ENCODE peak calls at places on chromosomes 7 and 10, in ten cellular contexts. K is AG20443; H is WERI-Rb-1; D is cardiac muscle cell; C is activated naive CD4-positive, alpha-beta T cell; A is activated CD4-positive, alpha-beta T cell treated with anti-CD3 and anti-CD28 coated beads, Interleukin-2, amount 10 ng/mL, durations not matched to agents 7 days and 5 days; Y is AML-193; U is adipocyte; X is caudate nucleus; G is right lobe of liver. W is an unnamed sample.

GRCh38 chr10:44591911-44592310 is 207.0 kb upstream of the CXCL12 start:
- DNase-seq in K (no peak), H (no peak), D (no peak), C (no peak), A (no peak), Y (no peak), U (no peak), X (no peak), G (no peak), W (no peak)

GRCh38 chr7:137342340-137342739 is 1.2 kb downstream of the PTN start:
- DNase-seq in K (peak), H (no peak), D (no peak), C (no peak), A (no peak), Y (no peak), U (peak), X (no peak), G (no peak), W (no peak)

GRCh38 chr10:8633909-8634308 is 579.4 kb downstream of the GATA3 start:
- DNase-seq in K (no peak), H (no peak), D (no peak), C (no peak), A (no peak), Y (no peak), U (no peak), X (no peak), G (no peak), W (no peak)

GRCh38 chr10:9254353-9254752 is 1199.9 kb downstream of the GATA3 start:
- DNase-seq in K (peak), H (no peak), D (no peak), C (no peak), A (no peak), Y (no peak), U (peak), X (no peak), G (no peak), W (peak)

GRCh38 chr10:88557659-88558058 is 25.5 kb downstream of the RNLS start:
- DNase-seq in K (peak), H (no peak), D (peak), C (no peak), A (no peak), Y (no peak), U (peak), X (no peak), G (no peak), W (peak)

GRCh38 chr7:130932088-130932487 is 198.1 kb upstream of the KLF14 start:
- DNase-seq in K (no peak), H (no peak), D (no peak), C (no peak), A (no peak), Y (no peak), U (no peak), X (no peak), G (no peak), W (no peak)

GRCh38 chr7:115782716-115783460 is 247.7 kb downstream of the TFEC start:
- DNase-seq in K (no peak), H (peak), D (peak), C (no peak), A (no peak), Y (no peak), U (peak), X (no peak), G (no peak), W (peak)

GRCh38 chr10:68099736-68100135 is 9.6 kb upstream of the MYPN start:
- DNase-seq in K (peak), H (no peak), D (peak), C (no peak), A (no peak), Y (no peak), U (peak), X (no peak), G (no peak), W (peak)

GRCh38 chr10:118543714-118544400 is 51.6 kb downstream of the PRLHR start:
- DNase-seq in K (peak), H (peak), D (peak), C (peak), A (peak), Y (peak), U (peak), X (no peak), G (peak), W (peak)

GRCh38 chr7:44320141-44320540 is 5.3 kb downstream of the CAMK2B start:
- DNase-seq in K (no peak), H (no peak), D (no peak), C (no peak), A (no peak), Y (no peak), U (no peak), X (no peak), G (no peak), W (no peak)

GRCh38 chr10:117284726-117285494 is 44.0 kb downstream of the SLC18A2 start:
- DNase-seq in K (no peak), H (no peak), D (no peak), C (no peak), A (no peak), Y (no peak), U (no peak), X (no peak), G (no peak), W (no peak)

GRCh38 chr10:101839421-101840063 is 4.1 kb downstream of the KCNIP2 start:
- DNase-seq in K (peak), H (no peak), D (peak), C (peak), A (peak), Y (no peak), U (peak), X (no peak), G (peak), W (peak)